ENCODE peak calls at places on chromosomes 3 and 15, in six cellular contexts. L is activated T-cell treated with anti-CD3 and anti-CD28 coated beads for 4 hours; K is kidney tubule cell; C is activated naive CD4-positive, alpha-beta T cell treated with anti-CD3 and anti-CD28 coated beads, Interleukin-2, amount 10 ng/mL, durations not matched to agents 7 days and 5 days; U is dorsolateral prefrontal cortex; O is COLO829. J is an unnamed sample.

GRCh38 chr15:85280203-85280602 is 100.2 kb upstream of the AKAP13 start:
- DNase-seq in C (no peak), K (no peak), U (no peak), O (no peak), L (no peak), J (no peak)

GRCh38 chr3:4813855-4814254 is 165.4 kb upstream of the BHLHE40 start:
- DNase-seq in U (no peak), O (no peak), C (no peak), K (no peak), L (no peak), J (no peak)

GRCh38 chr3:78398401-78398800 is 1358.5 kb downstream of the ROBO2 start:
- DNase-seq in U (no peak), L (no peak), C (no peak), K (peak), O (no peak), J (no peak)

GRCh38 chr3:11661052-11661656 is 17.4 kb upstream of the VGLL4 start:
- DNase-seq in K (no peak), L (no peak), U (no peak), C (no peak), O (no peak), J (no peak)

GRCh38 chr15:92810418-92811138 is 89.5 kb upstream of the CHD2 start:
- DNase-seq in O (peak), L (no peak), U (no peak), K (peak), C (peak), J (peak)

GRCh38 chr15:27686376-27686775 is 412.7 kb downstream of the OCA2 start:
- DNase-seq in O (peak), U (no peak), K (peak), L (no peak), C (no peak), J (no peak)

GRCh38 chr3:12719984-12720656 is 38.9 kb downstream of the TMEM40 start:
- DNase-seq in C (peak), K (peak), L (peak), U (peak), O (peak), J (peak)

GRCh38 chr3:58487140-58487886 is 4.6 kb upstream of the KCTD6 start:
- DNase-seq in U (peak), L (no peak), K (peak), C (no peak), O (no peak), J (no peak)

GRCh38 chr3:24810881-24811280 is 316.2 kb upstream of the THRB start:
- DNase-seq in O (peak), K (peak), L (no peak), C (no peak), U (no peak), J (no peak)

GRCh38 chr3:11245827-11246662 is 26.2 kb upstream of the ATG7 start:
- DNase-seq in K (no peak), C (no peak), U (no peak), L (no peak), O (no peak), J (no peak)

GRCh38 chr15:60009124-60009523 is 5.0 kb downstream of the FOXB1 start:
- DNase-seq in L (no peak), O (no peak), K (no peak), U (no peak), C (no peak), J (no peak)

J was measured in hippocampal formation.